ENCODE peak calls at places on chromosomes 12 and 14, in seven cellular contexts. M is GM12878, X is HCT116, H is SK-N-SH, D is K562, N is H1, S is HepG2. P is an unnamed sample.
A peak's percentile ranks its signal among the peaks of the same experiment; 100 is the strongest.

GRCh38 chr14:85415015-85415712 is 114.8 kb upstream of the FLRT2 start:
- DNase-seq in M (no peak), X (no peak), H (no peak), D (no peak), N (peak; percentile 17), S (peak; percentile 64), P (no peak)

GRCh38 chr12:71744522-71745300 is 10.0 kb upstream of the RAB21 start:
- DNase-seq in M (no peak), X (no peak), H (no peak), D (no peak), N (no peak), S (no peak), P (no peak)

GRCh38 chr12:51910168-51910567 is 2.9 kb downstream of the ACVRL1 start:
- DNase-seq in M (no peak), X (no peak), H (no peak), D (no peak), N (no peak), S (no peak), P (no peak)

GRCh38 chr12:91406920-91407341 is 224.3 kb upstream of the DCN start:
- DNase-seq in M (peak; percentile 54), X (peak; percentile 13), H (no peak), D (no peak), N (no peak), S (no peak), P (no peak)

GRCh38 chr12:49357099-49357678 is 10.1 kb upstream of the SPATS2 start:
- DNase-seq in M (no peak), X (no peak), H (peak; percentile 29), D (no peak), N (no peak), S (no peak), P (no peak)

GRCh38 chr12:56155256-56155845 is 2.8 kb upstream of the MYL6 start:
- DNase-seq in M (no peak), X (no peak), H (no peak), D (no peak), N (no peak), S (no peak), P (no peak)

GRCh38 chr12:57605308-57606015 is 838 bp downstream of the DTX3 start:
- DNase-seq in M (no peak), X (no peak), H (peak; percentile 50), D (no peak), N (no peak), S (no peak), P (no peak)

GRCh38 chr14:88879016-88879415 is 54.6 kb downstream of the TTC8 start:
- DNase-seq in M (no peak), X (no peak), H (no peak), D (no peak), N (no peak), S (no peak), P (no peak)

GRCh38 chr14:24277606-24278321 is 6.4 kb upstream of the RABGGTA start:
- DNase-seq in M (no peak), X (no peak), H (no peak), D (no peak), N (no peak), S (no peak), P (no peak)

GRCh38 chr12:2641209-2641608 is 153.6 kb upstream of the FKBP4 start:
- DNase-seq in M (no peak), X (peak; percentile 47), H (no peak), D (peak; percentile 44), N (no peak), S (no peak), P (peak; percentile 71)

GRCh38 chr14:102819790-102820330 is 42.6 kb downstream of the TRAF3 start:
- DNase-seq in M (no peak), X (no peak), H (no peak), D (no peak), N (no peak), S (no peak), P (no peak)

GRCh38 chr14:99262977-99263448 is 9.0 kb downstream of the BCL11B start:
- DNase-seq in M (no peak), X (no peak), H (no peak), D (no peak), N (no peak), S (no peak), P (no peak)

GRCh38 chr14:81296263-81296923 is 75.6 kb upstream of the GTF2A1 start:
- DNase-seq in M (no peak), X (no peak), H (no peak), D (no peak), N (no peak), S (no peak), P (no peak)

GRCh38 chr12:79925492-79925891 is 9.4 kb downstream of the PPP1R12A start:
- DNase-seq in M (no peak), X (no peak), H (no peak), D (no peak), N (no peak), S (no peak), P (no peak)

GRCh38 chr12:79932393-79932792 is 2.5 kb downstream of the PPP1R12A start:
- DNase-seq in M (no peak), X (no peak), H (no peak), D (no peak), N (no peak), S (no peak), P (no peak)

GRCh38 chr12:79927772-79928474 is 7.0 kb downstream of the PPP1R12A start:
- DNase-seq in M (peak; percentile 70), X (no peak), H (no peak), D (no peak), N (no peak), S (no peak), P (no peak)

GRCh38 chr12:79926951-79927350 is 7.9 kb downstream of the PPP1R12A start:
- DNase-seq in M (no peak), X (no peak), H (no peak), D (no peak), N (no peak), S (no peak), P (no peak)

GRCh38 chr12:79929065-79929464 is 5.8 kb downstream of the PPP1R12A start:
- DNase-seq in M (no peak), X (no peak), H (no peak), D (no peak), N (no peak), S (no peak), P (no peak)
- H3K9ac ChIP-seq in M (no peak overlapping the region), X (no peak overlapping the region), H (no peak overlapping the region), D (no peak overlapping the region), N (no peak overlapping the region), S (no peak overlapping the region), P (no peak overlapping the region)

DNA sequence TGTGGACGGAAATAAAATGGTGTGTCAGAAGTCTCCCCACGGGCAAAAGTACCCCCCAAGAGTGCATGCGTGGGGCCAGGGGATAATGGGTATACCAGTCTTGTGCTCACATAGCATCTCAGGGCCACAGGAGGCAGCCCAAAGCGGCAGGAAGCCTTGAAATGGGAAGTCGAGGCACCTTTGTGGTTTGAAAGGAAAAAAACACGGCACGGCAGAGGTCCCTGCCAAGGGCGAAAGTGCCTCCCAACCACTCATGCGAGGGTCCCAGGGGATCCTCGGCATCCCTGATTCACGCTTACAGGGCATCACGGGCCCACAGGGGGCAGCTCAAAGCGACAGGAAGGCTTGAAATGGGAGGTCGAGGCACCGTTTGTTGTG is 583.2 kb downstream of the ALG10 start:
- DNase-seq in M (no peak), X (no peak), H (peak; percentile 0), D (peak; percentile 2), N (no peak), S (no peak), P (no peak)
- TF ChIP-seq YY1 in M (no peak), X (no peak), H (no peak), D (no peak), N (no peak), S (no peak), P (no peak)

DNA sequence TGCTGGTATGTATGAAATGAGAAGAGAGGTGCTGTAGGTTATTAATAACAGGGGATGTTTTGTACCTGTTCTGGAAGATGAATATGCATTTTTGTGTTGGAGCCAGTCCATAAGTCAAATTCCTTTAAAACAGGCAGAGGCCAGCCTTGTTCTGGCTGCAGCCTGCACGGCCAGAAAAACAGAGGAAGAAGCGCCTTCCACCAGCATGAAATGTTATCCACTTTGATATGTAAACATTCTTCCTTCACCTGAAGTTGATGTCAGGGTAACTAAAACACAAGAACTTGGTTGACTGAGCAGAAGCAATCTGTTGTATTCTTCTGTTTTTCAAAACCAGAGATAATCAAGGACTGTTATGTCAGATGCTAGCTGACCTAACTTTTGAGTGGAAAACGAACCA is 237.9 kb upstream of the PLEKHG7 start:
- DNase-seq in M (no peak), X (no peak), H (no peak), D (no peak), N (no peak), S (no peak), P (no peak)
- H3K9ac ChIP-seq in M (peak overlapping the region; percentile 95), X (no peak overlapping the region), H (no peak overlapping the region), D (no peak overlapping the region), N (no peak overlapping the region), S (no peak overlapping the region), P (no peak overlapping the region)

GRCh38 chr14:93702946-93703345 is 85.3 kb downstream of the PRIMA1 start:
- DNase-seq in M (no peak), X (no peak), H (no peak), D (no peak), N (no peak), S (no peak), P (no peak)
- TF ChIP-seq YY1 in M (no peak), X (no peak), H (no peak), D (no peak), N (no peak), S (no peak), P (no peak)

DNA sequence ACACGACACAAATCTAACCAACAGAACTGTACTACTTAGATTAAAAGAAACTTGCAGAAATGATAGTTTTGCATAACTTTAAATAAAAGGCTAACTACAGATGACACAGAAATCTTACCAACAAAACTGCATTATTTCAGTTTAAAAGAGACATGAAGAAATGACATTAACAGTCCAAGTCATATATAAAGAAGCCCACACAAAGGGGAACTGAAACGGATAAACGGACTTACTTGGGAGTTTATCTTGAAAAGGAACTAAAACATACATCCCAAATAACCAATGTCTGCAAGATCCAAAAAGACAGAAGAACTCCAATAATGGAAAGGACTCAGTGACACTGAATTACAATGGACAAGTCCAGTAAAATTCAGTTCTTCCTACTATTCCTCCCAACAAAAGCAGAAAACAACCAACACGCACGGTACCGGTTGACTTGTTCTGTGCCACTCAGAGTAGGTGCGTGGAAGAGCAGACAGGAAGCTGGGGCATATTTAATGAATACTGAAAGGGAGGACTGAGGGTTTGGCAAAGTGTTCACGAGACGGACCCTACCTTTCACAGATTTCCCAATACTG is 759 bp downstream of the CPM start:
- DNase-seq in M (peak; percentile 16), X (no peak), H (no peak), D (no peak), N (no peak), S (no peak), P (no peak)
- H3K9ac ChIP-seq in M (no peak overlapping the region), X (peak overlapping the region; percentile 40), H (peak overlapping the region; percentile 60), D (no peak overlapping the region), N (no peak overlapping the region), S (no peak overlapping the region), P (peak overlapping the region; percentile 57)

DNA sequence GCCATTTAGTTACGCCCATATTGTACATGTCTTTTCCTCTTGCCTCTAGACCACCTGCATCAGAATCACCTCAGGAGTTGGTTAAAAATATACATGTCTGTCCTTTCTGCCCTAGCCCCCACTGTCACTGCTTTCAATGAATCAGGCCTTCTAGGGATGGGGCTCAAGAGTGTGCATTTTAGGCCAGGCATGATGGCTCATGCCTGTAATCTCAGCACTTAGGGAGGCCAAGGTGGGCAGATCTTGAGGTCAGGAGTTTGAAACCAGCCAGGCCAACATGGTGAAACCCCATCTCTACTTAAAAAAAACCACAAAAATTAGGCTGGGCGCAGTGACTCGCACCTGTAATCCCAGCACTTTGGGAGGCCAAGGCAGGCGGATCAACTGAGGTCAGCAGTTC is 13.6 kb upstream of the TMED10 start:
- DNase-seq in M (no peak), X (no peak), H (no peak), D (no peak), N (no peak), S (no peak), P (no peak)
- TF ChIP-seq YY1 in M (no peak), X (no peak), H (no peak), D (no peak), N (no peak), S (no peak), P (no peak)

GRCh38 chr14:105471823-105472495 is 2.7 kb upstream of the CRIP2 start:
- DNase-seq in M (no peak), X (no peak), H (no peak), D (no peak), N (no peak), S (no peak), P (no peak)
- H3K9ac ChIP-seq in M (no peak overlapping the region), X (no peak overlapping the region), H (no peak overlapping the region), D (no peak overlapping the region), N (no peak overlapping the region), S (no peak overlapping the region), P (no peak overlapping the region)